ENCODE peak calls at places on chromosome 17, in eight cellular contexts. X, G, K, V, P, R, N and M are unnamed samples.

GRCh38 chr17:19021622-19022083 is 17.1 kb upstream of the FAM83G start:
- DNase-seq in P (no peak), R (no peak), G (no peak), X (no peak), V (no peak), N (no peak), K (no peak), M (no peak)

GRCh38 chr17:17264430-17264829 is 16.6 kb downstream of the COPS3 start:
- DNase-seq in X (no peak), K (no peak), N (no peak), V (no peak), R (no peak), G (no peak), P (no peak), M (no peak)

GRCh38 chr17:39615434-39615833 is 7.7 kb upstream of the NEUROD2 start:
- DNase-seq in X (no peak), V (no peak), N (no peak), K (no peak), P (no peak), R (no peak), G (no peak), M (no peak)

GRCh38 chr17:44378171-44378705 is 11.2 kb downstream of the ITGA2B start:
- DNase-seq in G (no peak), X (no peak), V (no peak), N (no peak), P (no peak), R (no peak), K (no peak), M (no peak)

GRCh38 chr17:14101976-14102375 is 32.7 kb downstream of the COX10 start:
- DNase-seq in V (no peak), X (peak), G (no peak), P (no peak), R (no peak), K (no peak), N (no peak), M (no peak)

GRCh38 chr17:59627770-59628171 is 8.1 kb downstream of the CLTC start:
- DNase-seq in V (no peak), G (no peak), R (no peak), K (no peak), N (no peak), X (no peak), P (no peak), M (no peak)

GRCh38 chr17:37310940-37311339 is 64.8 kb upstream of the C17orf78 start:
- DNase-seq in G (no peak), R (no peak), K (no peak), N (no peak), P (no peak), X (no peak), V (no peak), M (no peak)

GRCh38 chr17:29049541-29050150 is 6.7 kb downstream of the PIPOX start:
- DNase-seq in K (peak), R (no peak), N (no peak), V (no peak), X (no peak), P (no peak), G (no peak), M (no peak)

GRCh38 chr17:1511756-1512321 is 4.6 kb downstream of the INPP5K start:
- DNase-seq in X (peak), V (no peak), P (peak), G (no peak), K (no peak), N (no peak), R (no peak), M (no peak)

GRCh38 chr17:205817-206216 is 24.4 kb upstream of the DOC2B start:
- DNase-seq in K (no peak), X (no peak), G (no peak), P (no peak), R (no peak), V (no peak), N (no peak), M (no peak)

GRCh38 chr17:82050761-82051641 is 610 bp downstream of the RFNG start:
- DNase-seq in V (no peak), P (no peak), G (no peak), N (no peak), K (peak), X (no peak), R (no peak), M (no peak)

GRCh38 chr17:60514053-60514452 is 12.0 kb downstream of the APPBP2 start:
- DNase-seq in P (peak), G (no peak), V (no peak), K (no peak), N (no peak), X (no peak), R (no peak), M (no peak)

GRCh38 chr17:47952181-47953021 is 5.3 kb downstream of the PRR15L start:
- DNase-seq in N (no peak), P (peak), G (no peak), V (no peak), X (peak), K (no peak), R (no peak), M (no peak)

GRCh38 chr17:81285179-81285878 is 9.8 kb downstream of the SLC38A10 start:
- DNase-seq in R (peak), X (no peak), N (peak), K (no peak), V (no peak), G (no peak), P (peak), M (peak)

GRCh38 chr17:66847704-66848103 is 12.8 kb downstream of the CACNG5 start:
- DNase-seq in V (no peak), N (no peak), G (no peak), P (no peak), R (no peak), K (no peak), X (no peak), M (no peak)

GRCh38 chr17:57640079-57640478 is 105.0 kb downstream of the CCDC182 start:
- DNase-seq in N (no peak), X (no peak), G (no peak), K (no peak), P (no peak), R (no peak), V (no peak), M (no peak)

GRCh38 chr17:67359960-67360817 is 6.2 kb downstream of the PSMD12 start:
- DNase-seq in V (no peak), R (peak), X (no peak), P (no peak), G (peak), N (no peak), K (peak), M (peak)

GRCh38 chr17:57570740-57571344 is 174.3 kb downstream of the CCDC182 start:
- DNase-seq in P (no peak), X (no peak), N (no peak), K (no peak), V (no peak), G (no peak), R (no peak), M (no peak)

GRCh38 chr17:21359483-21359840 is 16.7 kb upstream of the KCNJ12 start:
- DNase-seq in G (no peak), K (no peak), N (no peak), X (no peak), P (no peak), V (no peak), R (no peak), M (no peak)

GRCh38 chr17:39939588-39940419 is 12.3 kb downstream of the LRRC3C start:
- DNase-seq in N (peak), X (no peak), R (peak), K (peak), V (no peak), G (peak), P (no peak), M (peak)

GRCh38 chr17:61248399-61248798 is 151.2 kb upstream of the TBX2 start:
- DNase-seq in R (no peak), X (no peak), G (peak), V (no peak), N (no peak), K (peak), P (no peak), M (no peak)

GRCh38 chr17:54324813-54325212 is 502.1 kb downstream of the KIF2B start:
- DNase-seq in V (no peak), R (no peak), G (no peak), K (no peak), P (no peak), X (no peak), N (no peak), M (no peak)

GRCh38 chr17:78661092-78661770 is 84.0 kb upstream of the DNAH17 start:
- DNase-seq in X (peak), N (peak), R (no peak), P (no peak), V (no peak), G (peak), K (no peak), M (no peak)
- H3K27ac ChIP-seq in X (no peak), N (no peak), R (no peak), P (peak), V (no peak), G (peak), K (no peak), M (no peak)

GRCh38 chr17:64155751-64156544 is 26.0 kb upstream of the ERN1 start:
- DNase-seq in K (no peak), N (no peak), X (peak), P (peak), R (no peak), V (no peak), G (no peak), M (no peak)

GRCh38 chr17:64155090-64155630 is 25.2 kb upstream of the ERN1 start:
- DNase-seq in N (no peak), R (no peak), K (no peak), P (no peak), G (no peak), V (no peak), X (no peak), M (no peak)

GRCh38 chr17:64157669-64158180 is 27.8 kb upstream of the ERN1 start:
- DNase-seq in K (no peak), X (no peak), N (no peak), G (no peak), P (no peak), V (no peak), R (no peak), M (no peak)

GRCh38 chr17:64158411-64158810 is 28.5 kb upstream of the ERN1 start:
- DNase-seq in K (no peak), V (no peak), G (no peak), P (no peak), N (no peak), X (no peak), R (no peak), M (no peak)

DNA sequence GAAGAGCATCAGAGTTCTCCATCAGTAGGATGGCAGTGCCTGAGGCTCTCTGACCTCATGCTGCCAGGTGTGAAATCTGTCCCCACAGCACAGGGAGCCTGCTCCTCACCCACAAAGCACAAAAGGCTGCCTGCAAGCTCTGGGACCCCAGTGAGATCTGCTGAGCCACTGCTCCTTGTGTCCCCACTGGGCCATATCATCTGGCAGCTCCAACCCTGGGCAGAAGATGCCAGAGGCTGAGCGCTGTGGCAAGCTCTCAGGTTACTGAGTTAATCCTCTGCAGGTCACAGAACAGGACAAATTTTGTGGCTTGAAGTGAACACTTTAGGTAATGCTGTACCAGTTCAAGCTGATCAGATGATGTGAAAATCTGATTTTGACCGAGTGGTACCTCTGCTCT is 26.7 kb upstream of the ERN1 start:
- DNase-seq in G (no peak), N (no peak), V (no peak), X (no peak), K (no peak), P (no peak), R (no peak), M (no peak)
- H3K27ac ChIP-seq in G (no peak), N (no peak), V (no peak), X (peak), K (peak), P (peak), R (no peak), M (no peak)

GRCh38 chr17:42325026-42325425 is 36.7 kb downstream of the STAT5A start:
- DNase-seq in N (peak), X (peak), K (no peak), V (no peak), P (no peak), R (no peak), G (peak), M (no peak)
- H3K27ac ChIP-seq in N (no peak), X (peak), K (no peak), V (peak), P (peak), R (no peak), G (peak), M (no peak)

GRCh38 chr17:76550712-76551615 is 11.1 kb downstream of the PRCD start:
- DNase-seq in X (peak), N (no peak), R (no peak), P (peak), V (no peak), K (no peak), G (peak), M (no peak)
- H3K27ac ChIP-seq in X (peak), N (no peak), R (no peak), P (peak), V (peak), K (peak), G (peak), M (no peak)